ENCODE peak calls at places on chromosomes 7 and 10, in ten cellular contexts. T is cardiac fibroblast, H is bronchial epithelial cell, N is GM12865, U is astrocyte of the spinal cord, Z is type B pancreatic cell, A is RWPE1, I is body of pancreas, E is BJ, Y is pancreas. Q is an unnamed sample.

GRCh38 chr10:44398747-44399477 is 14.0 kb upstream of the CXCL12 start:
- DNase-seq in T (no peak), H (no peak), N (no peak), U (no peak), Z (peak), A (no peak), I (no peak), E (no peak), Y (no peak), Q (no peak)

GRCh38 chr7:85851571-85852193 is 664.8 kb upstream of the SEMA3D start:
- DNase-seq in T (peak), H (peak), N (peak), U (peak), Z (no peak), A (peak), I (no peak), E (peak), Y (no peak), Q (no peak)

GRCh38 chr7:103524042-103524907 is 78.3 kb upstream of the SLC26A5 start:
- DNase-seq in T (peak), H (peak), N (peak), U (peak), Z (no peak), A (peak), I (peak), E (no peak), Y (no peak), Q (no peak)

GRCh38 chr10:132374176-132374575 is 22.8 kb upstream of the PWWP2B start:
- DNase-seq in T (no peak), H (no peak), N (no peak), U (no peak), Z (no peak), A (no peak), I (no peak), E (no peak), Y (peak), Q (no peak)

GRCh38 chr7:1714583-1715330 is 44.7 kb downstream of the ELFN1 start:
- DNase-seq in T (no peak), H (no peak), N (no peak), U (no peak), Z (no peak), A (no peak), I (no peak), E (no peak), Y (no peak), Q (no peak)

GRCh38 chr10:26485150-26485941 is 47.2 kb downstream of the APBB1IP start:
- DNase-seq in T (peak), H (no peak), N (no peak), U (peak), Z (no peak), A (no peak), I (peak), E (peak), Y (no peak), Q (no peak)

GRCh38 chr7:141463986-141464385 is 87.2 kb upstream of the AGK start:
- DNase-seq in T (no peak), H (peak), N (no peak), U (peak), Z (no peak), A (peak), I (no peak), E (no peak), Y (no peak), Q (no peak)

GRCh38 chr10:117720931-117721826 is 178.6 kb downstream of the EMX2 start:
- DNase-seq in T (no peak), H (no peak), N (no peak), U (no peak), Z (no peak), A (no peak), I (no peak), E (no peak), Y (no peak), Q (no peak)

GRCh38 chr7:8719102-8719501 is 285.7 kb downstream of the NXPH1 start:
- DNase-seq in T (no peak), H (no peak), N (no peak), U (no peak), Z (no peak), A (no peak), I (no peak), E (no peak), Y (no peak), Q (no peak)

GRCh38 chr7:102450242-102450641 is 14.4 kb downstream of the ALKBH4 start:
- DNase-seq in T (no peak), H (no peak), N (peak), U (no peak), Z (no peak), A (no peak), I (no peak), E (no peak), Y (no peak), Q (no peak)
- TF ChIP-seq CTCF in T (peak), H (peak), N (peak), U (peak), Z (no peak), A (no peak), I (no peak), E (peak), Y (no peak), Q (no peak)

GRCh38 chr7:148916186-148916585 is 32.1 kb upstream of the EZH2 start:
- DNase-seq in T (peak), H (no peak), N (no peak), U (peak), Z (no peak), A (no peak), I (no peak), E (peak), Y (no peak), Q (no peak)

GRCh38 chr7:148921189-148921588 is 37.1 kb upstream of the EZH2 start:
- DNase-seq in T (no peak), H (no peak), N (no peak), U (no peak), Z (no peak), A (no peak), I (no peak), E (no peak), Y (no peak), Q (no peak)

GRCh38 chr7:148921806-148922205 is 37.7 kb upstream of the EZH2 start:
- DNase-seq in T (no peak), H (no peak), N (no peak), U (no peak), Z (no peak), A (no peak), I (peak), E (no peak), Y (peak), Q (no peak)

GRCh38 chr7:148918058-148918596 is 34.0 kb upstream of the EZH2 start:
- DNase-seq in T (no peak), H (no peak), N (no peak), U (no peak), Z (no peak), A (no peak), I (no peak), E (no peak), Y (no peak), Q (no peak)

DNA sequence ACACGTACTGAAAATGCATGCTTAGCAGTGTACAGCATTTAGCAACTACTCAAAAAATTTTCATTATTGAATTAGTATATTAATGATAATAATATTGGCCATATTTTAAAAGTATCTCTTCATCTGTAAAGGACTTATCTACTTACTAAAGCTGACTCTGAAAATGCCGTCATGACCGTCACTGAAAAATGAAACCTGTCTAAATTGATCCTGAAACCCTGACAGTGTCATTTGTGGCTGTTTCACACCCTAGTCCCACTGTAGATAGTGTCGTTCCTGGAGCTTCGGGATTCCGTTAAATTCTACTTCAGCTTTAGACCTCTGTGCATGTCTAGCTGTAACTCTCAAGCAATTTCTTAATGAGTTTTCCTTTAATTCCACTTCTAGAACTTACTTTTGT is 35.8 kb upstream of the EZH2 start:
- DNase-seq in T (no peak), H (no peak), N (peak), U (no peak), Z (no peak), A (no peak), I (no peak), E (no peak), Y (no peak), Q (no peak)
- TF ChIP-seq CTCF in T (no peak), H (no peak), N (no peak), U (no peak), Z (no peak), A (no peak), I (no peak), E (no peak), Y (no peak), Q (no peak)

GRCh38 chr10:23293145-23293724 is 51.4 kb downstream of the C10orf67 start:
- DNase-seq in T (peak), H (peak), N (peak), U (peak), Z (no peak), A (peak), I (peak), E (no peak), Y (no peak), Q (no peak)
- TF ChIP-seq CTCF in T (peak), H (peak), N (peak), U (peak), Z (peak), A (peak), I (peak), E (peak), Y (no peak), Q (no peak)

GRCh38 chr7:95798401-95798930 is 26.1 kb downstream of the DYNC1I1 start:
- DNase-seq in T (peak), H (no peak), N (no peak), U (peak), Z (no peak), A (no peak), I (no peak), E (no peak), Y (no peak), Q (no peak)

GRCh38 chr7:95800787-95801186 is 28.4 kb downstream of the DYNC1I1 start:
- DNase-seq in T (no peak), H (no peak), N (no peak), U (no peak), Z (no peak), A (no peak), I (no peak), E (no peak), Y (no peak), Q (no peak)

GRCh38 chr7:95793658-95794057 is 21.3 kb downstream of the DYNC1I1 start:
- DNase-seq in T (no peak), H (no peak), N (no peak), U (no peak), Z (no peak), A (no peak), I (no peak), E (no peak), Y (no peak), Q (no peak)

GRCh38 chr7:95796617-95797016 is 24.3 kb downstream of the DYNC1I1 start:
- DNase-seq in T (no peak), H (no peak), N (no peak), U (no peak), Z (no peak), A (no peak), I (no peak), E (no peak), Y (no peak), Q (no peak)

GRCh38 chr7:95794917-95795515 is 22.7 kb downstream of the DYNC1I1 start:
- DNase-seq in T (peak), H (peak), N (peak), U (peak), Z (no peak), A (no peak), I (peak), E (no peak), Y (no peak), Q (no peak)
- TF ChIP-seq CTCF in T (peak), H (peak), N (peak), U (peak), Z (peak), A (no peak), I (peak), E (peak), Y (peak), Q (peak)

Q was measured in heart right ventricle.